ENCODE peak calls at places on chromosomes 12 and 14, in nine cellular contexts. One of them, this sample, is unnamed.

GRCh38 chr12:5965950-5966383 is 20.9 kb upstream of the ANO2 start:
- DNase-seq in breast epithelium: no peak
- DNase-seq in HCT116: peak
- DNase-seq in ovary: no peak
- DNase-seq in lower leg skin: no peak
- DNase-seq in adrenal gland: peak
- DNase-seq in stomach: peak
- DNase-seq in A549: peak
- DNase-seq in IMR-90: peak
- DNase-seq in this sample: peak

GRCh38 chr14:91392623-91393303 is 24.9 kb downstream of the CCDC88C start:
- DNase-seq in lower leg skin: no peak
- DNase-seq in A549: no peak
- DNase-seq in stomach: no peak
- DNase-seq in breast epithelium: no peak
- DNase-seq in HCT116: no peak
- DNase-seq in ovary: no peak
- DNase-seq in IMR-90: no peak
- DNase-seq in adrenal gland: no peak
- DNase-seq in this sample: no peak

GRCh38 chr12:30769802-30770201 is 15.1 kb upstream of the CAPRIN2 start:
- DNase-seq in breast epithelium: no peak
- DNase-seq in HCT116: no peak
- DNase-seq in stomach: no peak
- DNase-seq in adrenal gland: no peak
- DNase-seq in ovary: no peak
- DNase-seq in A549: no peak
- DNase-seq in IMR-90: no peak
- DNase-seq in lower leg skin: no peak
- DNase-seq in this sample: no peak

GRCh38 chr12:115916910-115917668 is 360.4 kb downstream of the MED13L start:
- DNase-seq in ovary: peak
- DNase-seq in adrenal gland: peak
- DNase-seq in stomach: peak
- DNase-seq in lower leg skin: peak
- DNase-seq in breast epithelium: peak
- DNase-seq in A549: peak
- DNase-seq in HCT116: peak
- DNase-seq in IMR-90: no peak
- DNase-seq in this sample: peak

GRCh38 chr12:10235761-10236631 is 23.3 kb downstream of the GABARAPL1 start:
- DNase-seq in HCT116: peak
- DNase-seq in A549: peak
- DNase-seq in breast epithelium: no peak
- DNase-seq in stomach: peak
- DNase-seq in IMR-90: peak
- DNase-seq in ovary: no peak
- DNase-seq in lower leg skin: no peak
- DNase-seq in adrenal gland: peak
- DNase-seq in this sample: no peak

GRCh38 chr14:95313707-95314106 is 6.0 kb downstream of the CLMN start:
- DNase-seq in adrenal gland: peak
- DNase-seq in stomach: peak
- DNase-seq in breast epithelium: no peak
- DNase-seq in HCT116: no peak
- DNase-seq in IMR-90: peak
- DNase-seq in ovary: peak
- DNase-seq in A549: peak
- DNase-seq in lower leg skin: peak
- DNase-seq in this sample: peak

GRCh38 chr14:59046746-59047145 is 141.7 kb upstream of the DAAM1 start:
- DNase-seq in HCT116: no peak
- DNase-seq in lower leg skin: no peak
- DNase-seq in breast epithelium: no peak
- DNase-seq in IMR-90: no peak
- DNase-seq in A549: no peak
- DNase-seq in stomach: no peak
- DNase-seq in ovary: no peak
- DNase-seq in adrenal gland: no peak
- DNase-seq in this sample: no peak

GRCh38 chr14:90545431-90545830 is 148.6 kb downstream of the CALM1 start:
- DNase-seq in lower leg skin: no peak
- DNase-seq in IMR-90: no peak
- DNase-seq in ovary: no peak
- DNase-seq in A549: no peak
- DNase-seq in breast epithelium: no peak
- DNase-seq in HCT116: no peak
- DNase-seq in stomach: no peak
- DNase-seq in adrenal gland: no peak
- DNase-seq in this sample: no peak

GRCh38 chr14:54676822-54677708 is 110.1 kb downstream of the SAMD4A start:
- DNase-seq in IMR-90: peak
- DNase-seq in A549: peak
- DNase-seq in lower leg skin: no peak
- DNase-seq in adrenal gland: peak
- DNase-seq in breast epithelium: no peak
- DNase-seq in stomach: no peak
- DNase-seq in ovary: peak
- DNase-seq in HCT116: peak
- DNase-seq in this sample: no peak

GRCh38 chr14:93042968-93043940 is 72.5 kb downstream of the ITPK1 start:
- DNase-seq in IMR-90: peak
- DNase-seq in adrenal gland: peak
- DNase-seq in A549: peak
- DNase-seq in ovary: no peak
- DNase-seq in HCT116: peak
- DNase-seq in stomach: peak
- DNase-seq in lower leg skin: peak
- DNase-seq in breast epithelium: peak
- DNase-seq in this sample: peak

GRCh38 chr12:95815635-95816212 is 25.2 kb upstream of the NTN4 start:
- DNase-seq in HCT116: no peak
- DNase-seq in ovary: no peak
- DNase-seq in lower leg skin: no peak
- DNase-seq in A549: peak
- DNase-seq in breast epithelium: no peak
- DNase-seq in stomach: no peak
- DNase-seq in adrenal gland: no peak
- DNase-seq in IMR-90: peak
- DNase-seq in this sample: no peak

GRCh38 chr12:120750806-120751205 is 25.2 kb downstream of the ACADS start:
- DNase-seq in lower leg skin: no peak
- DNase-seq in breast epithelium: no peak
- DNase-seq in A549: no peak
- DNase-seq in IMR-90: no peak
- DNase-seq in stomach: no peak
- DNase-seq in ovary: no peak
- DNase-seq in HCT116: no peak
- DNase-seq in adrenal gland: no peak
- DNase-seq in this sample: no peak

GRCh38 chr14:75428230-75429104 is 645 bp downstream of the JDP2 start:
- DNase-seq in breast epithelium: no peak
- DNase-seq in lower leg skin: no peak
- DNase-seq in adrenal gland: peak
- DNase-seq in A549: peak
- DNase-seq in IMR-90: no peak
- DNase-seq in ovary: peak
- DNase-seq in HCT116: no peak
- DNase-seq in stomach: peak
- DNase-seq in this sample: no peak

GRCh38 chr12:126385785-126386184 is 1320.5 kb downstream of the AACS start:
- DNase-seq in breast epithelium: no peak
- DNase-seq in stomach: no peak
- DNase-seq in HCT116: no peak
- DNase-seq in adrenal gland: no peak
- DNase-seq in lower leg skin: no peak
- DNase-seq in ovary: no peak
- DNase-seq in A549: no peak
- DNase-seq in IMR-90: no peak
- DNase-seq in this sample: no peak

GRCh38 chr14:94388896-94389469 is 581 bp upstream of the SERPINA1 start:
- DNase-seq in adrenal gland: no peak
- DNase-seq in stomach: no peak
- DNase-seq in A549: no peak
- DNase-seq in lower leg skin: no peak
- DNase-seq in IMR-90: no peak
- DNase-seq in HCT116: no peak
- DNase-seq in ovary: no peak
- DNase-seq in breast epithelium: no peak
- DNase-seq in this sample: no peak

GRCh38 chr12:119693006-119693405 is 25.1 kb downstream of the PRKAB1 start:
- DNase-seq in adrenal gland: peak
- DNase-seq in HCT116: no peak
- DNase-seq in A549: no peak
- DNase-seq in breast epithelium: no peak
- DNase-seq in IMR-90: peak
- DNase-seq in ovary: peak
- DNase-seq in lower leg skin: no peak
- DNase-seq in stomach: peak
- DNase-seq in this sample: peak

GRCh38 chr12:99771659-99772058 is 124.1 kb downstream of the GARIN6 start:
- DNase-seq in adrenal gland: no peak
- DNase-seq in HCT116: no peak
- DNase-seq in lower leg skin: no peak
- DNase-seq in ovary: no peak
- DNase-seq in stomach: no peak
- DNase-seq in A549: no peak
- DNase-seq in IMR-90: no peak
- DNase-seq in breast epithelium: no peak
- DNase-seq in this sample: no peak

GRCh38 chr12:67758119-67758873 is 109.8 kb downstream of the DYRK2 start:
- DNase-seq in IMR-90: no peak
- DNase-seq in adrenal gland: no peak
- DNase-seq in A549: no peak
- DNase-seq in HCT116: no peak
- DNase-seq in ovary: no peak
- DNase-seq in lower leg skin: no peak
- DNase-seq in stomach: no peak
- DNase-seq in breast epithelium: no peak
- DNase-seq in this sample: no peak

GRCh38 chr12:116691205-116691604 is 46.7 kb downstream of the SPRING1 start:
- DNase-seq in stomach: no peak
- DNase-seq in adrenal gland: no peak
- DNase-seq in breast epithelium: no peak
- DNase-seq in lower leg skin: no peak
- DNase-seq in A549: no peak
- DNase-seq in ovary: no peak
- DNase-seq in HCT116: no peak
- DNase-seq in IMR-90: no peak
- DNase-seq in this sample: no peak

DNA sequence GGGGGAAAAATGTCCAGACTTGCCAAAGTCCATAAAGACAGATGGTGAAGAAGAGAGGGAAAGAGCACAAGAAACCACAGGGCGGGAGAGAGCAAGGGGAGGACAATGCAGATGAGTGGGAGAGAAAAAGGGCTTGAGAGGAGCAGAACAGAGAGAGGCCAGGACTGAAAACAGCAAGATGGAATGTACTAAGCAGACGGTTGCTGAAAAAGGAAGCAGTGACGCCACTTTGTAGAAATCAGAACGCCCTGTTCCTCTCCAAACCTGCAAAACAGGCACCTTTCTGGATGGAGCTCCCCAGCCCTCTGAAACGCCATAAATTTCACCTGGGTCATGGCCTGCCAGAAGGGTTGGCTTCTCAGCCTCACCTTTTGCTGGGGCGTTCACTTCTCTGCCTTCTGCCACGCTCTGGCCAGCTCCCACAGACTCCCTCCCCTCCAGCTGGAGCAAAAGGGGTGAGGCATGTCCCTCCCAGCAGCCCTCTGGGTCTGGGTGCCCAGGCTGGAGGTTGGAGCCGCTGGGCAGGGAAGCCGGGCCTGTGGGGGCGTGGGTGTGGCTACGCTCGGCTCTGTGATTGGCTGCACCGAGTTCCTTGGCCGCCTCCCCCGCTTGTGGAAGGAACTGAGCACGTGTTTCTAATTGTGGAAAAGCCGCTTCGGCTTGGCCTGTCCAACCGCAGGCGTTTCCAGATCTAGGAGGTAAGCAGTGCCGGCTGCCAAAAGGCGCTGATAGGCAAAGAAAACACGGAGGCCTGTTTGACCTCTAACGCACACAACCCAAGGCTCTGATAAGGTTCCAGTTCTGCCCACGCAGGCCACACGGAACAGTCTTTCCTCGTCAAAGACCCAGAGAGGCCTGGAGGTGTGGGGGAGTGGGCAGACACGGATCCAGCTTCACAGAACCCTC is 29.3 kb downstream of the SLC7A8 start:
- DNase-seq in adrenal gland: peak
- DNase-seq in stomach: peak
- DNase-seq in A549: no peak
- DNase-seq in IMR-90: no peak
- DNase-seq in lower leg skin: peak
- DNase-seq in ovary: peak
- DNase-seq in HCT116: peak
- DNase-seq in breast epithelium: peak
- DNase-seq in this sample: peak
- TF ChIP-seq POLR2A in adrenal gland: peak
- TF ChIP-seq POLR2A in stomach: no peak
- TF ChIP-seq POLR2A in A549: no peak
- TF ChIP-seq POLR2A in IMR-90: no peak
- TF ChIP-seq POLR2A in lower leg skin: no peak
- TF ChIP-seq POLR2A in ovary: peak
- TF ChIP-seq POLR2A in HCT116: no peak
- TF ChIP-seq POLR2A in breast epithelium: peak
- TF ChIP-seq POLR2A in this sample: peak

GRCh38 chr14:21526672-21527319 is 650 bp upstream of the SALL2 start:
- DNase-seq in ovary: no peak
- DNase-seq in stomach: no peak
- DNase-seq in adrenal gland: no peak
- DNase-seq in breast epithelium: no peak
- DNase-seq in lower leg skin: no peak
- DNase-seq in IMR-90: no peak
- DNase-seq in A549: no peak
- DNase-seq in HCT116: no peak
- DNase-seq in this sample: no peak
- H3K4me3 ChIP-seq in ovary: peak
- H3K4me3 ChIP-seq in stomach: peak
- H3K4me3 ChIP-seq in adrenal gland: peak
- H3K4me3 ChIP-seq in breast epithelium: peak
- H3K4me3 ChIP-seq in lower leg skin: peak
- H3K4me3 ChIP-seq in IMR-90: peak
- H3K4me3 ChIP-seq in A549: peak
- H3K4me3 ChIP-seq in HCT116: no peak
- H3K4me3 ChIP-seq in this sample: peak

DNA sequence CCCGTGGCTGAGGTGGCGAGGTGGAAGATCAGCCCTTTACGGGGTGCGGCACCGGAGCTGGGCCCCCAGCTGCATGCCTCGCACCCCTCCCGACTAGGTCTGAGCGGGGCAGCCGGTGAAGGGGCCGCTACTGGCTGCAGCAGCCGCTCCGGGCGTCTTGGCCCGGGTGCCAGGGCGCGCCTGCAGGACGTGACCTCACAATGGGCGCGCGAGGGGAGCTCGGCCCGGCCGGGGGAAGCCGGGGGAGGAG is 397 bp downstream of the BAG5 start:
- DNase-seq in A549: no peak
- DNase-seq in adrenal gland: peak
- DNase-seq in breast epithelium: no peak
- DNase-seq in IMR-90: no peak
- DNase-seq in ovary: no peak
- DNase-seq in stomach: no peak
- DNase-seq in lower leg skin: no peak
- DNase-seq in HCT116: no peak
- DNase-seq in this sample: no peak
- TF ChIP-seq POLR2A in A549: no peak
- TF ChIP-seq POLR2A in adrenal gland: no peak
- TF ChIP-seq POLR2A in breast epithelium: no peak
- TF ChIP-seq POLR2A in IMR-90: no peak
- TF ChIP-seq POLR2A in ovary: no peak
- TF ChIP-seq POLR2A in stomach: no peak
- TF ChIP-seq POLR2A in lower leg skin: no peak
- TF ChIP-seq POLR2A in HCT116: no peak
- TF ChIP-seq POLR2A in this sample: no peak

GRCh38 chr12:17020765-17021164 is 414.8 kb upstream of the LMO3 start:
- DNase-seq in A549: no peak
- DNase-seq in ovary: no peak
- DNase-seq in IMR-90: no peak
- DNase-seq in lower leg skin: no peak
- DNase-seq in stomach: no peak
- DNase-seq in breast epithelium: no peak
- DNase-seq in adrenal gland: no peak
- DNase-seq in HCT116: no peak
- DNase-seq in this sample: no peak
- H3K4me3 ChIP-seq in A549: no peak
- H3K4me3 ChIP-seq in ovary: no peak
- H3K4me3 ChIP-seq in IMR-90: no peak
- H3K4me3 ChIP-seq in lower leg skin: no peak
- H3K4me3 ChIP-seq in stomach: no peak
- H3K4me3 ChIP-seq in breast epithelium: no peak
- H3K4me3 ChIP-seq in adrenal gland: no peak
- H3K4me3 ChIP-seq in HCT116: no peak
- H3K4me3 ChIP-seq in this sample: no peak

This sample was measured in prostate gland.